ENCODE peak calls at places on chromosomes 2 and 18, in seven cellular contexts. D is endothelial cell, H is cardiac fibroblast, K is heart right ventricle, U is fibroblast of pulmonary artery, B is testis, N is A549. E is an unnamed sample.

GRCh38 chr18:58887613-58887963 is 22.9 kb downstream of the ZNF532 start:
- DNase-seq in D (peak; percentile 62), H (peak; percentile 88), K (peak; percentile 63), U (peak; percentile 79), B (peak; percentile 30), N (no peak), E (no peak)

GRCh38 chr2:240925191-240925575 is 19.0 kb downstream of the CROCC2 start:
- DNase-seq in D (peak; percentile 4), H (no peak), K (peak; percentile 3), U (no peak), B (peak; percentile 10), N (no peak), E (no peak)

GRCh38 chr18:908631-909621 is 4.3 kb downstream of the ADCYAP1 start:
- DNase-seq in D (peak; percentile 35), H (peak; percentile 10), K (no peak), U (no peak), B (no peak), N (no peak), E (no peak)

GRCh38 chr2:207852791-207853190 is 83.1 kb upstream of the FZD5 start:
- DNase-seq in D (no peak), H (no peak), K (no peak), U (no peak), B (no peak), N (no peak), E (no peak)

GRCh38 chr2:188892632-188893031 is 81.5 kb upstream of the COL3A1 start:
- DNase-seq in D (no peak), H (no peak), K (no peak), U (peak; percentile 36), B (no peak), N (no peak), E (no peak)

GRCh38 chr2:150705767-150706166 is 218.3 kb upstream of the RND3 start:
- DNase-seq in D (no peak), H (no peak), K (no peak), U (no peak), B (no peak), N (no peak), E (no peak)

GRCh38 chr2:231601356-231602229 is 8.9 kb downstream of the TEX44 start:
- DNase-seq in D (peak; percentile 80), H (peak; percentile 86), K (peak; percentile 84), U (peak; percentile 85), B (peak; percentile 91), N (peak; percentile 84), E (peak; percentile 79)

GRCh38 chr2:212145111-212145510 is 393.5 kb downstream of the ERBB4 start:
- DNase-seq in D (no peak), H (peak; percentile 75), K (no peak), U (peak; percentile 50), B (no peak), N (no peak), E (peak; percentile 55)

GRCh38 chr2:120490091-120490798 is 144.3 kb downstream of the INHBB start:
- DNase-seq in D (no peak), H (no peak), K (no peak), U (no peak), B (no peak), N (no peak), E (no peak)

GRCh38 chr18:72867721-72868665 is at the start of gene NETO1:
- DNase-seq in D (peak; percentile 65), H (no peak), K (no peak), U (no peak), B (no peak), N (no peak), E (no peak)

GRCh38 chr2:46136481-46136880 is 160.7 kb upstream of the EPAS1 start:
- DNase-seq in D (no peak), H (no peak), K (no peak), U (no peak), B (no peak), N (no peak), E (no peak)

GRCh38 chr2:12313445-12314118 is 403.2 kb upstream of the TRIB2 start:
- DNase-seq in D (no peak), H (peak; percentile 60), K (peak; percentile 13), U (no peak), B (no peak), N (no peak), E (peak; percentile 29)

GRCh38 chr18:52903858-52904257 is 563.9 kb downstream of the DCC start:
- DNase-seq in D (peak; percentile 58), H (no peak), K (peak; percentile 10), U (peak; percentile 6), B (peak; percentile 78), N (peak; percentile 2), E (peak; percentile 3)

GRCh38 chr18:79917351-79918088 is 33.9 kb downstream of the SLC66A2 start:
- DNase-seq in D (no peak), H (no peak), K (no peak), U (no peak), B (peak; percentile 11), N (no peak), E (no peak)

GRCh38 chr18:21513741-21514140 is 86.8 kb downstream of the ESCO1 start:
- DNase-seq in D (no peak), H (no peak), K (no peak), U (no peak), B (no peak), N (no peak), E (no peak)

GRCh38 chr18:70419526-70419925 is 130.7 kb downstream of the SOCS6 start:
- DNase-seq in D (no peak), H (peak; percentile 51), K (no peak), U (peak; percentile 70), B (no peak), N (no peak), E (peak; percentile 68)

GRCh38 chr2:61639721-61640120 is 101.6 kb upstream of the XPO1 start:
- DNase-seq in D (no peak), H (no peak), K (no peak), U (no peak), B (peak; percentile 20), N (no peak), E (no peak)

GRCh38 chr18:629303-630150 is 27.9 kb upstream of the TYMS start:
- DNase-seq in D (no peak), H (no peak), K (no peak), U (peak; percentile 23), B (no peak), N (peak; percentile 6), E (no peak)

GRCh38 chr18:32301976-32302743 is 112.3 kb downstream of the MEP1B start:
- DNase-seq in D (no peak), H (peak; percentile 90), K (no peak), U (peak; percentile 85), B (no peak), N (peak; percentile 5), E (peak; percentile 91)

GRCh38 chr2:143209570-143210445 is 80.6 kb downstream of the ARHGAP15 start:
- DNase-seq in D (no peak), H (no peak), K (no peak), U (no peak), B (peak; percentile 51), N (no peak), E (no peak)

GRCh38 chr2:143210446-143210819 is 81.2 kb downstream of the ARHGAP15 start:
- DNase-seq in D (no peak), H (no peak), K (no peak), U (no peak), B (no peak), N (no peak), E (no peak)

GRCh38 chr2:143205106-143205764 is 76.0 kb downstream of the ARHGAP15 start:
- DNase-seq in D (no peak), H (peak; percentile 20), K (no peak), U (peak; percentile 26), B (no peak), N (no peak), E (peak; percentile 11)
- TF ChIP-seq CTCF in D (no peak), H (peak; percentile 4), K (no peak), U (peak; percentile 41), B (no peak), N (peak; percentile 48), E (peak; percentile 36)

GRCh38 chr18:55779711-55780590 is 192.0 kb upstream of the TCF4 start:
- DNase-seq in D (peak; percentile 69), H (peak; percentile 48), K (peak; percentile 34), U (peak; percentile 54), B (peak; percentile 52), N (peak; percentile 7), E (peak; percentile 19)
- TF ChIP-seq CTCF in D (no peak), H (no peak), K (peak; percentile 13), U (no peak), B (peak; percentile 58), N (no peak), E (no peak)

DNA sequence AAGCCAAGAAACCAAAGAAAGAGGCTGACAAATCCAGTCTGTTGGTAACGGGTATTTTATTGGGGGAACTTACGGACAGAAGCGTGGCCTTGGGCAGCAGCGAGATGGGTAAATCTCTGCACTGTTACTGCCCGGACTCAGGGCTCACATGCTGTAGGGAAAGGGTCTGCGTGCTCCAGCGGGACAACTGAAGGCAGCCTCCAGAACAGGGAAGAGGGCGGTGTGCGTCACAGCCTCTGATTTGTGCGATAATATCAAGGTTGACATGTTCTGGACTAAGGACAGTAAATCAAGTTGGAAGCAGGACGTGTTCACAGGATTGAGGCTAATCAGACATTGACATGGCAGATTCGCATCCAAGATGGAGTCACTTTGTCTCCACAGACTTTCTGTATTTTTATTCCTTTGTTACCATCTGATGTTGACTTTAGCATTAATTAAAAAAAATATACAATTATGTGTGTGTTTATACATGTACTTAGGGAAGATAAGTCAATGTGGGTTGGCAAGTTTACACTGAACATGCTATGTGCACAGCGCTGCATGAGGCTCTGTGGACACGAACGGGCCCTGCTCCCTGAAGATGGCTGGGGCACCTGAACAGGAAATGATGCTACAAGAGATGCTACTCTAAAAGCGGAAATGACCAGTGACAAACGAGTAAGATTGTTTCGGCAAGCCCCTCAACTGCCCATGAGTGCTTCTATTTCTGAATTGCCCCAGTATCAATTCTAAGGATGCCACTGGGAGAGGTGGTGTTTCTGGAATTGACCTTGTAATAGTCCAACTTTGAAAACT is 22.6 kb upstream of the DCDC2C start:
- DNase-seq in D (no peak), H (no peak), K (no peak), U (no peak), B (no peak), N (no peak), E (no peak)
- TF ChIP-seq CTCF in D (no peak), H (no peak), K (no peak), U (no peak), B (no peak), N (no peak), E (no peak)

GRCh38 chr18:55275042-55275897 is 312.7 kb downstream of the TCF4 start:
- DNase-seq in D (no peak), H (peak; percentile 89), K (no peak), U (peak; percentile 82), B (no peak), N (no peak), E (peak; percentile 91)
- TF ChIP-seq CTCF in D (peak; percentile 57), H (peak; percentile 21), K (no peak), U (peak; percentile 21), B (no peak), N (no peak), E (peak; percentile 24)

DNA sequence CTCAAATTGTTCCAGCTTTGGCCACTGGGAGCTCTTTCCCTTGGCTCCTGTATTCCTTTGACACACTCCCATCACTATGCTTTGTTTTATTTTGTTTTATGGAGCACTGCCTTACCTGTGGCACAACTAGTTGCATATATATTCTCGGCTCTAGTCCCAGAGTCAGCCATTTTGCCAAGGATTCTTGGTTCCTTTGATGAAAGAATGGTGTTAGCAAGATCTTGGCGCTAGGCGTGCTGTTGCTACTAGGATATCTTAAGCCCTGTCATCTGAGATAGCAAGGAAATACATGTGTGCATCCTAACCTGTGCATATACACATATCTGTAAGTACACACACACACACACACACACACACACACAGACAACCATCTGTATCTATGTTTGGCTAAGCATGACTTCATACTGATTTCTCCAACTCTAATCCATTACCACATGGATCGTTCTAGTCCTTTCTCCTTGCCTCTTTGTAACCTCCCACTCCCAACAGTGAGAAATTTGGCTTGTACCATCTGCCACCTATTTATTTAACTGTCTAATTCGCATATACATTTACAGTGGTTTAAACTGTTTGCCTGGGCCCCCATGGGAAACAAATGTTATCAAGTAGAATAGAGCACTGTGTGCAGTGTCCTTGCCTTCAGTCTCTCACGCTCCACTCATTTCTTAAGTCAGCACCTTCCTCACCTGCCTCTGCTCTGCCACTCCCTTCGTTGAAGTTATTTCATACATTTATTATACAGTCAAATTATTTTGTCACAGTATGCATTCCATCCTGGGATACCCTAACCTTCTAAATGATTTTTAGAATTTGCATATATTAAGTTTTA is 137.5 kb upstream of the MAP3K20 start:
- DNase-seq in D (no peak), H (no peak), K (no peak), U (no peak), B (no peak), N (no peak), E (no peak)
- TF ChIP-seq CTCF in D (no peak), H (no peak), K (no peak), U (no peak), B (no peak), N (no peak), E (no peak)

E was measured in fibroblast of mammary gland.